ENCODE peak calls at places on chromosomes 1 and 21, in ten cellular contexts. One of them, this sample, is unnamed.

GRCh38 chr1:176055398-176055797 is 151.7 kb downstream of the COP1 start:
- DNase-seq in activated CD4-positive, alpha-beta T cell treated with anti-CD3 and anti-CD28 coated beads, Interleukin-2, amount 50 U/mL, for 1 hour: no peak
- DNase-seq in foreskin fibroblast: no peak
- DNase-seq in endothelial cell: no peak
- DNase-seq in BJ: no peak
- DNase-seq in AG08395: no peak
- DNase-seq in activated T-cell treated with anti-CD3 and anti-CD28 coated beads, Interleukin-2, amount 50 U/mL, for 72 hours: no peak
- DNase-seq in fibroblast of the aortic adventitia: no peak
- DNase-seq in naive B cell: no peak
- DNase-seq in midbrain: no peak
- DNase-seq in this sample: no peak

GRCh38 chr1:109913360-109913879 is 2.8 kb downstream of the CSF1 start:
- DNase-seq in activated CD4-positive, alpha-beta T cell treated with anti-CD3 and anti-CD28 coated beads, Interleukin-2, amount 50 U/mL, for 1 hour: no peak
- DNase-seq in foreskin fibroblast: no peak
- DNase-seq in endothelial cell: no peak
- DNase-seq in BJ: no peak
- DNase-seq in AG08395: no peak
- DNase-seq in activated T-cell treated with anti-CD3 and anti-CD28 coated beads, Interleukin-2, amount 50 U/mL, for 72 hours: no peak
- DNase-seq in fibroblast of the aortic adventitia: no peak
- DNase-seq in naive B cell: no peak
- DNase-seq in midbrain: no peak
- DNase-seq in this sample: no peak

GRCh38 chr1:29344336-29344735 is 108.0 kb downstream of the PTPRU start:
- DNase-seq in activated CD4-positive, alpha-beta T cell treated with anti-CD3 and anti-CD28 coated beads, Interleukin-2, amount 50 U/mL, for 1 hour: no peak
- DNase-seq in foreskin fibroblast: no peak
- DNase-seq in endothelial cell: peak
- DNase-seq in BJ: no peak
- DNase-seq in AG08395: no peak
- DNase-seq in activated T-cell treated with anti-CD3 and anti-CD28 coated beads, Interleukin-2, amount 50 U/mL, for 72 hours: no peak
- DNase-seq in fibroblast of the aortic adventitia: no peak
- DNase-seq in naive B cell: no peak
- DNase-seq in midbrain: no peak
- DNase-seq in this sample: no peak

GRCh38 chr1:17040135-17040534 is 13.7 kb downstream of the SDHB start:
- DNase-seq in activated CD4-positive, alpha-beta T cell treated with anti-CD3 and anti-CD28 coated beads, Interleukin-2, amount 50 U/mL, for 1 hour: no peak
- DNase-seq in foreskin fibroblast: no peak
- DNase-seq in endothelial cell: no peak
- DNase-seq in BJ: no peak
- DNase-seq in AG08395: no peak
- DNase-seq in activated T-cell treated with anti-CD3 and anti-CD28 coated beads, Interleukin-2, amount 50 U/mL, for 72 hours: no peak
- DNase-seq in fibroblast of the aortic adventitia: no peak
- DNase-seq in naive B cell: no peak
- DNase-seq in midbrain: no peak
- DNase-seq in this sample: no peak

GRCh38 chr1:112923956-112924349 is 32.0 kb downstream of the SLC16A1 start:
- DNase-seq in activated CD4-positive, alpha-beta T cell treated with anti-CD3 and anti-CD28 coated beads, Interleukin-2, amount 50 U/mL, for 1 hour: no peak
- DNase-seq in foreskin fibroblast: no peak
- DNase-seq in endothelial cell: no peak
- DNase-seq in BJ: no peak
- DNase-seq in AG08395: no peak
- DNase-seq in activated T-cell treated with anti-CD3 and anti-CD28 coated beads, Interleukin-2, amount 50 U/mL, for 72 hours: no peak
- DNase-seq in fibroblast of the aortic adventitia: no peak
- DNase-seq in naive B cell: no peak
- DNase-seq in midbrain: no peak
- DNase-seq in this sample: no peak

GRCh38 chr1:27004471-27005165 is 8.0 kb downstream of the TENT5B start:
- DNase-seq in activated CD4-positive, alpha-beta T cell treated with anti-CD3 and anti-CD28 coated beads, Interleukin-2, amount 50 U/mL, for 1 hour: no peak
- DNase-seq in foreskin fibroblast: peak
- DNase-seq in endothelial cell: no peak
- DNase-seq in BJ: no peak
- DNase-seq in AG08395: no peak
- DNase-seq in activated T-cell treated with anti-CD3 and anti-CD28 coated beads, Interleukin-2, amount 50 U/mL, for 72 hours: no peak
- DNase-seq in fibroblast of the aortic adventitia: no peak
- DNase-seq in naive B cell: no peak
- DNase-seq in midbrain: no peak
- DNase-seq in this sample: no peak

GRCh38 chr21:38346286-38346685 is 89.5 kb downstream of the KCNJ15 start:
- DNase-seq in activated CD4-positive, alpha-beta T cell treated with anti-CD3 and anti-CD28 coated beads, Interleukin-2, amount 50 U/mL, for 1 hour: no peak
- DNase-seq in foreskin fibroblast: no peak
- DNase-seq in endothelial cell: no peak
- DNase-seq in BJ: no peak
- DNase-seq in AG08395: no peak
- DNase-seq in activated T-cell treated with anti-CD3 and anti-CD28 coated beads, Interleukin-2, amount 50 U/mL, for 72 hours: no peak
- DNase-seq in fibroblast of the aortic adventitia: no peak
- DNase-seq in naive B cell: no peak
- DNase-seq in midbrain: no peak
- DNase-seq in this sample: no peak

GRCh38 chr1:201882665-201883132 is 6.0 kb upstream of the SHISA4 start:
- DNase-seq in activated CD4-positive, alpha-beta T cell treated with anti-CD3 and anti-CD28 coated beads, Interleukin-2, amount 50 U/mL, for 1 hour: no peak
- DNase-seq in foreskin fibroblast: peak
- DNase-seq in endothelial cell: no peak
- DNase-seq in BJ: peak
- DNase-seq in AG08395: peak
- DNase-seq in activated T-cell treated with anti-CD3 and anti-CD28 coated beads, Interleukin-2, amount 50 U/mL, for 72 hours: no peak
- DNase-seq in fibroblast of the aortic adventitia: peak
- DNase-seq in naive B cell: peak
- DNase-seq in midbrain: no peak
- DNase-seq in this sample: peak